ENCODE peak calls at places on chromosomes 5 and 9, in four cellular contexts. F, N, S and C are unnamed samples.

GRCh38 chr5:168706655-168707069 is 127.5 kb upstream of the PANK3 start:
- DNase-seq in N (no peak), F (no peak), S (peak; percentile 52), C (no peak)

GRCh38 chr9:136826188-136826541 is 16.1 kb upstream of the AJM1 start:
- DNase-seq in S (no peak), F (no peak), N (no peak), C (no peak)

GRCh38 chr9:38141751-38142150 is 72.7 kb upstream of the SHB start:
- DNase-seq in S (no peak), N (no peak), F (no peak), C (peak; percentile 35)

GRCh38 chr5:131224387-131225191 is 39.3 kb upstream of the CDC42SE2 start:
- DNase-seq in F (no peak), N (no peak), S (no peak), C (no peak)

GRCh38 chr5:76689321-76690026 is 26.5 kb upstream of the F2R start:
- DNase-seq in N (no peak), F (no peak), S (no peak), C (peak; percentile 32)

GRCh38 chr5:138663009-138663408 is 87.8 kb upstream of the HSPA9 start:
- DNase-seq in S (peak; percentile 31), F (no peak), N (no peak), C (no peak)

GRCh38 chr5:172336264-172336663 is 52.7 kb upstream of the UBTD2 start:
- DNase-seq in S (peak; percentile 49), N (no peak), F (no peak), C (no peak)

GRCh38 chr5:53403291-53403690 is 77.1 kb upstream of the FST start:
- DNase-seq in F (no peak), S (no peak), N (no peak), C (no peak)

GRCh38 chr5:89396262-89396975 is 513.4 kb upstream of the MEF2C start:
- DNase-seq in N (no peak), F (no peak), S (no peak), C (no peak)

GRCh38 chr5:24215114-24215513 is 429.7 kb downstream of the CDH10 start:
- DNase-seq in F (no peak), N (no peak), S (no peak), C (no peak)

GRCh38 chr9:78032599-78033457 is 1.2 kb upstream of the GNAQ start:
- DNase-seq in N (no peak), S (no peak), F (no peak), C (no peak)

GRCh38 chr9:130627896-130628792 is 36.2 kb upstream of the PRDM12 start:
- DNase-seq in S (no peak), N (no peak), F (no peak), C (no peak)

GRCh38 chr5:157219491-157220271 is 39.0 kb downstream of the ITK start:
- DNase-seq in N (no peak), S (no peak), F (no peak), C (no peak)

GRCh38 chr5:75450069-75450468 is 61.4 kb downstream of the CERT1 start:
- DNase-seq in S (no peak), N (no peak), F (no peak), C (no peak)

GRCh38 chr5:147140558-147140957 is 94.3 kb upstream of the STK32A start:
- DNase-seq in S (no peak), F (no peak), N (no peak), C (no peak)

GRCh38 chr5:96113170-96113939 is 151.7 kb upstream of the ELL2 start:
- DNase-seq in S (no peak), F (no peak), N (no peak), C (no peak)

GRCh38 chr5:387491-388265 is 55.3 kb upstream of the EXOC3 start:
- DNase-seq in F (no peak), S (no peak), N (no peak), C (no peak)

GRCh38 chr5:177330991-177331837 is 19.5 kb upstream of the MXD3 start:
- DNase-seq in N (no peak), F (no peak), S (no peak), C (no peak)

GRCh38 chr5:107361945-107362344 is 308.8 kb downstream of the EFNA5 start:
- DNase-seq in F (no peak), N (no peak), S (no peak), C (no peak)

GRCh38 chr5:136420168-136420916 is 55.0 kb upstream of the TRPC7 start:
- DNase-seq in S (no peak), N (no peak), F (no peak), C (no peak)

GRCh38 chr9:136991993-136992818 is at the start of gene PAXX:
- DNase-seq in S (peak; percentile 98), N (peak; percentile 99), F (peak; percentile 83), C (peak; percentile 54)

GRCh38 chr5:111550282-111551020 is 38.1 kb upstream of the STARD4 start:
- DNase-seq in N (peak; percentile 18), S (peak; percentile 87), F (peak; percentile 32), C (peak; percentile 96)